ENCODE peak calls at places on chromosomes 2 and 18, in four cellular contexts. T, X, N and C are unnamed samples.

GRCh38 chr2:54558188-54558975 is 102.3 kb downstream of the SPTBN1 start:
- DNase-seq in T (peak; percentile 73), X (peak; percentile 88), N (peak; percentile 89), C (peak; percentile 67)

GRCh38 chr18:75784413-75784812 is 356.9 kb upstream of the SMIM21 start:
- DNase-seq in T (no peak), X (no peak), N (no peak), C (no peak)

GRCh38 chr18:76499596-76500340 is 4.7 kb upstream of the ZNF516 start:
- DNase-seq in T (no peak), X (no peak), N (no peak), C (no peak)

GRCh38 chr2:167652401-167652800 is 595.0 kb downstream of the STK39 start:
- DNase-seq in T (no peak), X (peak; percentile 20), N (no peak), C (no peak)

GRCh38 chr18:815353-815752 is 3.3 kb upstream of the YES1 start:
- DNase-seq in T (no peak), X (no peak), N (no peak), C (no peak)

GRCh38 chr2:218281449-218281848 is 10.9 kb downstream of the TMBIM1 start:
- DNase-seq in T (no peak), X (peak; percentile 44), N (no peak), C (no peak)

GRCh38 chr2:191677091-191677645 is 768 bp upstream of the NABP1 start:
- DNase-seq in T (no peak), X (peak; percentile 87), N (no peak), C (peak; percentile 39)

GRCh38 chr18:25140962-25141308 is 211.0 kb downstream of the ZNF521 start:
- DNase-seq in T (no peak), X (no peak), N (no peak), C (no peak)